ENCODE peak calls at places on chromosomes 2 and 18, in eight cellular contexts. One of them, this sample, is unnamed.
A peak's percentile ranks its signal among the peaks of the same experiment; 100 is the strongest.

GRCh38 chr2:207184768-207185167 is 19.0 kb upstream of the KLF7 start:
- DNase-seq in nephron progenitor cell: no peak
- DNase-seq in iris pigment epithelial cell: peak; percentile 40
- DNase-seq in spleen: no peak
- DNase-seq in stimulated activated CD8-positive, alpha-beta memory T cell treated with anti-CD3 and anti-CD28 coated beads, Interleukin-4, amount 100 ng/mL, for 1 hour: no peak
- DNase-seq in T-helper 17 cell: no peak
- DNase-seq in stimulated activated CD4-positive, alpha-beta T cell treated with anti-CD3 and anti-CD28 coated beads, Interleukin-15, amount 100 ng/mL, for 1 hour: no peak
- DNase-seq in neuronal stem cell: no peak
- DNase-seq in this sample: no peak

GRCh38 chr2:143974262-143974661 is 545.7 kb downstream of the ZEB2 start:
- DNase-seq in stimulated activated CD4-positive, alpha-beta T cell treated with anti-CD3 and anti-CD28 coated beads, Interleukin-15, amount 100 ng/mL, for 1 hour: no peak
- DNase-seq in nephron progenitor cell: no peak
- DNase-seq in stimulated activated CD8-positive, alpha-beta memory T cell treated with anti-CD3 and anti-CD28 coated beads, Interleukin-4, amount 100 ng/mL, for 1 hour: no peak
- DNase-seq in neuronal stem cell: no peak
- DNase-seq in T-helper 17 cell: no peak
- DNase-seq in iris pigment epithelial cell: peak; percentile 61
- DNase-seq in spleen: no peak
- DNase-seq in this sample: no peak

GRCh38 chr2:101003278-101003775 is 1.2 kb downstream of the RPL31 start:
- DNase-seq in stimulated activated CD4-positive, alpha-beta T cell treated with anti-CD3 and anti-CD28 coated beads, Interleukin-15, amount 100 ng/mL, for 1 hour: no peak
- DNase-seq in stimulated activated CD8-positive, alpha-beta memory T cell treated with anti-CD3 and anti-CD28 coated beads, Interleukin-4, amount 100 ng/mL, for 1 hour: no peak
- DNase-seq in neuronal stem cell: no peak
- DNase-seq in spleen: no peak
- DNase-seq in T-helper 17 cell: no peak
- DNase-seq in iris pigment epithelial cell: no peak
- DNase-seq in nephron progenitor cell: peak; percentile 32
- DNase-seq in this sample: no peak

GRCh38 chr2:215879977-215880940 is 133.1 kb downstream of the MREG start:
- DNase-seq in nephron progenitor cell: no peak
- DNase-seq in spleen: no peak
- DNase-seq in stimulated activated CD4-positive, alpha-beta T cell treated with anti-CD3 and anti-CD28 coated beads, Interleukin-15, amount 100 ng/mL, for 1 hour: no peak
- DNase-seq in T-helper 17 cell: no peak
- DNase-seq in iris pigment epithelial cell: peak; percentile 68
- DNase-seq in neuronal stem cell: no peak
- DNase-seq in stimulated activated CD8-positive, alpha-beta memory T cell treated with anti-CD3 and anti-CD28 coated beads, Interleukin-4, amount 100 ng/mL, for 1 hour: no peak
- DNase-seq in this sample: no peak

GRCh38 chr2:234623521-234623991 is 126.7 kb upstream of the ARL4C start:
- DNase-seq in nephron progenitor cell: no peak
- DNase-seq in stimulated activated CD4-positive, alpha-beta T cell treated with anti-CD3 and anti-CD28 coated beads, Interleukin-15, amount 100 ng/mL, for 1 hour: no peak
- DNase-seq in stimulated activated CD8-positive, alpha-beta memory T cell treated with anti-CD3 and anti-CD28 coated beads, Interleukin-4, amount 100 ng/mL, for 1 hour: no peak
- DNase-seq in iris pigment epithelial cell: no peak
- DNase-seq in spleen: no peak
- DNase-seq in neuronal stem cell: no peak
- DNase-seq in T-helper 17 cell: no peak
- DNase-seq in this sample: no peak

GRCh38 chr2:72144746-72145657 is 2.7 kb downstream of the CYP26B1 start:
- DNase-seq in nephron progenitor cell: peak; percentile 71
- DNase-seq in iris pigment epithelial cell: peak; percentile 23
- DNase-seq in neuronal stem cell: peak; percentile 44
- DNase-seq in stimulated activated CD4-positive, alpha-beta T cell treated with anti-CD3 and anti-CD28 coated beads, Interleukin-15, amount 100 ng/mL, for 1 hour: no peak
- DNase-seq in spleen: peak; percentile 70
- DNase-seq in stimulated activated CD8-positive, alpha-beta memory T cell treated with anti-CD3 and anti-CD28 coated beads, Interleukin-4, amount 100 ng/mL, for 1 hour: no peak
- DNase-seq in T-helper 17 cell: peak; percentile 8
- DNase-seq in this sample: no peak

GRCh38 chr18:48944634-48945033 is 6.1 kb downstream of the SMAD7 start:
- DNase-seq in spleen: no peak
- DNase-seq in neuronal stem cell: no peak
- DNase-seq in T-helper 17 cell: no peak
- DNase-seq in iris pigment epithelial cell: peak; percentile 49
- DNase-seq in nephron progenitor cell: no peak
- DNase-seq in stimulated activated CD4-positive, alpha-beta T cell treated with anti-CD3 and anti-CD28 coated beads, Interleukin-15, amount 100 ng/mL, for 1 hour: no peak
- DNase-seq in stimulated activated CD8-positive, alpha-beta memory T cell treated with anti-CD3 and anti-CD28 coated beads, Interleukin-4, amount 100 ng/mL, for 1 hour: no peak
- DNase-seq in this sample: no peak

GRCh38 chr2:11732587-11732986 is 13.8 kb upstream of the LPIN1 start:
- DNase-seq in iris pigment epithelial cell: no peak
- DNase-seq in spleen: no peak
- DNase-seq in neuronal stem cell: no peak
- DNase-seq in T-helper 17 cell: no peak
- DNase-seq in nephron progenitor cell: no peak
- DNase-seq in stimulated activated CD4-positive, alpha-beta T cell treated with anti-CD3 and anti-CD28 coated beads, Interleukin-15, amount 100 ng/mL, for 1 hour: no peak
- DNase-seq in stimulated activated CD8-positive, alpha-beta memory T cell treated with anti-CD3 and anti-CD28 coated beads, Interleukin-4, amount 100 ng/mL, for 1 hour: no peak
- DNase-seq in this sample: no peak

GRCh38 chr2:219775506-219775905 is 148.1 kb downstream of the SLC4A3 start:
- DNase-seq in iris pigment epithelial cell: no peak
- DNase-seq in neuronal stem cell: no peak
- DNase-seq in spleen: no peak
- DNase-seq in nephron progenitor cell: no peak
- DNase-seq in stimulated activated CD4-positive, alpha-beta T cell treated with anti-CD3 and anti-CD28 coated beads, Interleukin-15, amount 100 ng/mL, for 1 hour: no peak
- DNase-seq in stimulated activated CD8-positive, alpha-beta memory T cell treated with anti-CD3 and anti-CD28 coated beads, Interleukin-4, amount 100 ng/mL, for 1 hour: no peak
- DNase-seq in T-helper 17 cell: no peak
- DNase-seq in this sample: no peak

GRCh38 chr2:119694994-119695521 is 16.1 kb downstream of the TMEM177 start:
- DNase-seq in stimulated activated CD4-positive, alpha-beta T cell treated with anti-CD3 and anti-CD28 coated beads, Interleukin-15, amount 100 ng/mL, for 1 hour: no peak
- DNase-seq in T-helper 17 cell: no peak
- DNase-seq in stimulated activated CD8-positive, alpha-beta memory T cell treated with anti-CD3 and anti-CD28 coated beads, Interleukin-4, amount 100 ng/mL, for 1 hour: no peak
- DNase-seq in nephron progenitor cell: no peak
- DNase-seq in neuronal stem cell: no peak
- DNase-seq in spleen: no peak
- DNase-seq in iris pigment epithelial cell: peak; percentile 79
- DNase-seq in this sample: peak; percentile 32

GRCh38 chr2:46495347-46496030 is 16.1 kb downstream of the TMEM247 start:
- DNase-seq in stimulated activated CD4-positive, alpha-beta T cell treated with anti-CD3 and anti-CD28 coated beads, Interleukin-15, amount 100 ng/mL, for 1 hour: no peak
- DNase-seq in T-helper 17 cell: no peak
- DNase-seq in stimulated activated CD8-positive, alpha-beta memory T cell treated with anti-CD3 and anti-CD28 coated beads, Interleukin-4, amount 100 ng/mL, for 1 hour: no peak
- DNase-seq in iris pigment epithelial cell: peak; percentile 28
- DNase-seq in nephron progenitor cell: no peak
- DNase-seq in neuronal stem cell: no peak
- DNase-seq in spleen: no peak
- DNase-seq in this sample: no peak

GRCh38 chr18:63182861-63183260 is 136.7 kb downstream of the BCL2 start:
- DNase-seq in stimulated activated CD8-positive, alpha-beta memory T cell treated with anti-CD3 and anti-CD28 coated beads, Interleukin-4, amount 100 ng/mL, for 1 hour: no peak
- DNase-seq in stimulated activated CD4-positive, alpha-beta T cell treated with anti-CD3 and anti-CD28 coated beads, Interleukin-15, amount 100 ng/mL, for 1 hour: no peak
- DNase-seq in nephron progenitor cell: no peak
- DNase-seq in T-helper 17 cell: no peak
- DNase-seq in spleen: peak; percentile 58
- DNase-seq in neuronal stem cell: no peak
- DNase-seq in iris pigment epithelial cell: no peak
- DNase-seq in this sample: no peak

GRCh38 chr18:73893879-73894278 is 253.8 kb downstream of the FBXO15 start:
- DNase-seq in iris pigment epithelial cell: no peak
- DNase-seq in stimulated activated CD4-positive, alpha-beta T cell treated with anti-CD3 and anti-CD28 coated beads, Interleukin-15, amount 100 ng/mL, for 1 hour: no peak
- DNase-seq in spleen: no peak
- DNase-seq in stimulated activated CD8-positive, alpha-beta memory T cell treated with anti-CD3 and anti-CD28 coated beads, Interleukin-4, amount 100 ng/mL, for 1 hour: no peak
- DNase-seq in neuronal stem cell: no peak
- DNase-seq in nephron progenitor cell: no peak
- DNase-seq in T-helper 17 cell: no peak
- DNase-seq in this sample: no peak

GRCh38 chr18:77223221-77223639 is 26.4 kb upstream of the GALR1 start:
- DNase-seq in stimulated activated CD8-positive, alpha-beta memory T cell treated with anti-CD3 and anti-CD28 coated beads, Interleukin-4, amount 100 ng/mL, for 1 hour: no peak
- DNase-seq in spleen: no peak
- DNase-seq in iris pigment epithelial cell: no peak
- DNase-seq in neuronal stem cell: no peak
- DNase-seq in stimulated activated CD4-positive, alpha-beta T cell treated with anti-CD3 and anti-CD28 coated beads, Interleukin-15, amount 100 ng/mL, for 1 hour: no peak
- DNase-seq in nephron progenitor cell: no peak
- DNase-seq in T-helper 17 cell: no peak
- DNase-seq in this sample: no peak

GRCh38 chr2:10847008-10847407 is 34.4 kb upstream of the PDIA6 start:
- DNase-seq in neuronal stem cell: no peak
- DNase-seq in stimulated activated CD8-positive, alpha-beta memory T cell treated with anti-CD3 and anti-CD28 coated beads, Interleukin-4, amount 100 ng/mL, for 1 hour: no peak
- DNase-seq in T-helper 17 cell: no peak
- DNase-seq in spleen: no peak
- DNase-seq in iris pigment epithelial cell: no peak
- DNase-seq in nephron progenitor cell: no peak
- DNase-seq in stimulated activated CD4-positive, alpha-beta T cell treated with anti-CD3 and anti-CD28 coated beads, Interleukin-15, amount 100 ng/mL, for 1 hour: no peak
- DNase-seq in this sample: no peak

This sample was measured in NCI-H1092.